ENCODE peak calls at places on chromosomes 7 and 10, in nine cellular contexts. S, U, K, H, F, I, C, Y and T are unnamed samples.

GRCh38 chr7:26584964-26585650 is 279.3 kb downstream of the SKAP2 start:
- DNase-seq in S (no peak), U (no peak), K (no peak), H (no peak), F (no peak), I (no peak), C (no peak), Y (no peak), T (no peak)

GRCh38 chr10:33398796-33399195 is 64.3 kb upstream of the NRP1 start:
- DNase-seq in S (no peak), U (no peak), K (no peak), H (no peak), F (no peak), I (no peak), C (no peak), Y (no peak), T (no peak)

GRCh38 chr7:34354906-34355305 is 303.1 kb upstream of the NPSR1 start:
- DNase-seq in S (peak), U (no peak), K (peak), H (peak), F (no peak), I (peak), C (no peak), Y (no peak), T (no peak)

GRCh38 chr10:116728526-116729096 is 13.8 kb downstream of the HSPA12A start:
- DNase-seq in S (peak), U (no peak), K (peak), H (no peak), F (no peak), I (peak), C (no peak), Y (no peak), T (no peak)

GRCh38 chr7:44380831-44381493 is 55.6 kb upstream of the CAMK2B start:
- DNase-seq in S (no peak), U (no peak), K (no peak), H (no peak), F (no peak), I (no peak), C (no peak), Y (no peak), T (no peak)

GRCh38 chr7:90706067-90706716 is 110.1 kb downstream of the CDK14 start:
- DNase-seq in S (no peak), U (no peak), K (no peak), H (no peak), F (no peak), I (no peak), C (no peak), Y (no peak), T (no peak)

GRCh38 chr7:135169141-135169935 is 1.2 kb downstream of the CYREN start:
- DNase-seq in S (peak), U (peak), K (no peak), H (no peak), F (peak), I (peak), C (peak), Y (peak), T (no peak)

GRCh38 chr10:944034-944831 is 12.7 kb upstream of the LARP4B start:
- DNase-seq in S (peak), U (no peak), K (peak), H (peak), F (peak), I (peak), C (no peak), Y (peak), T (peak)

GRCh38 chr7:102938679-102939078 is 25.9 kb downstream of the LRRC17 start:
- DNase-seq in S (no peak), U (no peak), K (no peak), H (no peak), F (no peak), I (no peak), C (no peak), Y (no peak), T (no peak)

GRCh38 chr10:102713814-102714620 is at the start of gene ARL3:
- DNase-seq in S (peak), U (peak), K (peak), H (peak), F (peak), I (peak), C (peak), Y (peak), T (peak)
- TF ChIP-seq CTCF in S (peak), U (no peak), K (peak), H (peak), F (peak), I (peak), C (peak), Y (no peak), T (peak)

GRCh38 chr10:124418726-124419501 is at the start of gene OAT:
- DNase-seq in S (peak), U (peak), K (peak), H (peak), F (peak), I (peak), C (peak), Y (peak), T (peak)
- TF ChIP-seq CTCF in S (peak), U (no peak), K (peak), H (peak), F (no peak), I (no peak), C (peak), Y (no peak), T (peak)

DNA sequence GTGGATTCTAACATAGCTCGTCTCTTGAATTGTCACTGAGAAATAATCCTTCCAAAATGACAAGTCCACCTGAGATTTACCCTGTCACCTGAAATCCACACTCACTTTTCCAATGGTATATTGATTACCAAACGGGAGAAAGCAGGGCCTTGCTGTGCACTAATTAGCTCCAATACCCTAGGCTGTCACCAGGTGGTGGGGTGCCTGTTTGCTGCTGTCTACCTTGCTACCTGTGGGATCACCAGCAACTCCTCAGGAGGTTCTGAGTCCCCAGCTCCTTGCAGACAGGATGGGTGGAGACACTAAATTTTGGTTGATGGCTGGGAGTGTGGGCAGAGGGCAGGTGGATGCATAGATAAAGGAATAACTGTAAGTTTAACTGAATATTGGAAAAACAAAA is 237.2 kb upstream of the ZNF32 start:
- DNase-seq in S (no peak), U (no peak), K (no peak), H (no peak), F (no peak), I (no peak), C (peak), Y (no peak), T (no peak)
- TF ChIP-seq CTCF in S (peak), U (no peak), K (no peak), H (no peak), F (no peak), I (no peak), C (peak), Y (peak), T (peak)

DNA sequence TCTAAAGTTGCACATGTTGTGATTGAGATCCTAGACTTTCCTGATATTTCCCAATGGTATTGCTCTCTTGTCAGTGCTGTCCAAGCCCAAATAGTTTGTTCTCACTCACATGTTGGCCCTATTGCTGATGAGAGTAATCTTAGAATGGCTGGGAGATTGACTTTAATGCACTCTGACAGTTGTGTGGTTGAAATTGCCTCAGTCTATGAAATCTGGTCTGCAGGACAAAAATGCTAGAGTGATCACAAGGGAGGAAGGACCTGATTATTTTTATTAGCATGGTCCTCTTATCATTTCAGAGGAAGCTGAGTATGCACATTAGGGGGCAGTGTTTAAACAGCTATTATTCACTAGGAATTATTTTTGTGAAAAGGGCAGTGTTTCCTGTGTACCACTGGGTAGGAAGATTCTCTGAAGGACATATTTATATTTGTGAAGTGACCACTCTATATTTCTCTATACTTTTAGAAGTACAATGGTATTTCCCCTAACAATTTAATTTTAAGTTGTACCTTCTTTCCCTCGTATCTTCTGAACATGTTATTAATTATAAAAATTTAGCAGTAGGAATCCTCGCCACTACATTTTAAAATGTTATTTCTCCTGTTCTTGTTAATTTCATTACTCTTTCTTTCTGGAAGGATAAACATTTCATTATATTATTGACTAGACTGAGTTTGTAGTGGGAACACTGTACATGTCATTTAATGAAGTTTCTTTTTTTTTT is 64.4 kb downstream of the SUGCT start:
- DNase-seq in S (peak), U (peak), K (peak), H (peak), F (no peak), I (peak), C (peak), Y (no peak), T (no peak)
- TF ChIP-seq CTCF in S (peak), U (peak), K (peak), H (peak), F (no peak), I (peak), C (peak), Y (peak), T (peak)

GRCh38 chr10:113980408-113981087 is 63.1 kb upstream of the ADRB1 start:
- DNase-seq in S (no peak), U (peak), K (no peak), H (no peak), F (no peak), I (no peak), C (no peak), Y (no peak), T (no peak)
- TF ChIP-seq CTCF in S (peak), U (peak), K (no peak), H (peak), F (peak), I (peak), C (peak), Y (peak), T (peak)

DNA sequence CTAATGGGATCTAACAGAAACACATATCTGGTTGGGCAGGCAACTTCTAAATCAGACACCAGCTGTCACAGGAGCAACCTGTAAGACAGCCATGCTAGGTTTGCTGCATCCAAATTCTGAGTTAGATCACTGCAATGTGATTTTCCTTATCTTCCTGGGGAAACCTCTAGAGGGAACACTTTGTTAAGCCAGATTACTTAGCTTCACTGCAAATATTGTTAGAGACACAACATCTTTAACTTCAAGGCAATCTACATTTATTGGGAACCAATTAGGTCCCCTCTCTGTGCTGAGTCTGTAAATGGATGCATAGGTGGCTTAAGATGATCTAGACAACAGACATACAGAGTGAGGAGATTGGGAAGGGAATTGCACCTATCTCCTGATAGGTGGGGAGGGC is 109.7 kb upstream of the ELMO1 start:
- DNase-seq in S (no peak), U (peak), K (no peak), H (no peak), F (no peak), I (no peak), C (no peak), Y (no peak), T (no peak)
- TF ChIP-seq CTCF in S (no peak), U (peak), K (no peak), H (no peak), F (no peak), I (no peak), C (peak), Y (peak), T (no peak)

GRCh38 chr10:26550774-26551526 is 112.8 kb downstream of the APBB1IP start:
- DNase-seq in S (no peak), U (peak), K (no peak), H (no peak), F (no peak), I (peak), C (peak), Y (no peak), T (peak)
- TF ChIP-seq CTCF in S (peak), U (no peak), K (no peak), H (no peak), F (no peak), I (peak), C (peak), Y (no peak), T (peak)

GRCh38 chr7:29977926-29978652 is 11.5 kb downstream of the SCRN1 start:
- DNase-seq in S (no peak), U (peak), K (no peak), H (no peak), F (no peak), I (no peak), C (peak), Y (no peak), T (no peak)
- TF ChIP-seq CTCF in S (no peak), U (no peak), K (no peak), H (no peak), F (no peak), I (no peak), C (peak), Y (no peak), T (no peak)

DNA sequence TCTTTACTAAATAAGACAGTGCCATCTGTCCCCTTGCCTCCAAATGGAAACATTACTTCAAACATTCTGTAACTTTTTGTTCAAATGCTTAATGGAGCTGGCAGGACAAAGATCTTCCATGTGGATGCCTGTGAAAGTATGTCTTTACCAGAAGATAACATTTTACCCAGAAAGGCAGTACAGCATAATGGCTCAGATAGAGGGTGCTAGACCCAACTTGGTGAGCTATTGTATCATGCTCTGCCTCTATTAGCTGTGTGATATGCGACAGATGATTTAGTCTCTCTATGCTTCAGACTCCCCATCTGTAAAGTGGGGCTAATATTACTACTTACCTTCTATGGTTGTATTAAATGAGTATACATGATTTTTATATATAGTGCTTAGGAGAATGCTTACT is 8.8 kb upstream of the SMKR1 start:
- DNase-seq in S (peak), U (no peak), K (no peak), H (no peak), F (no peak), I (peak), C (no peak), Y (no peak), T (no peak)
- TF ChIP-seq CTCF in S (peak), U (no peak), K (peak), H (peak), F (no peak), I (peak), C (peak), Y (peak), T (peak)